ENCODE peak calls at places on chromosomes 12 and 14, in five cellular contexts. Y is GM23338, X is heart left ventricle, B is testis, W is endothelial cell of umbilical vein. P is an unnamed sample. For H3K4me1, the result is how much of the 10 kb centered on the place peaks cover.

GRCh38 chr14:35046751-35047536 is 872 bp downstream of the FAM177A1 start:
- DNase-seq in X (no peak), B (peak), W (peak), Y (peak), P (peak)

GRCh38 chr12:15155271-15155670 is 65.9 kb downstream of the RERG start:
- DNase-seq in B (no peak), Y (no peak), X (no peak), W (peak), P (no peak)

GRCh38 chr12:34393821-34394150 is 371.5 kb downstream of the ALG10 start:
- DNase-seq in W (no peak), Y (no peak), B (no peak), X (peak), P (no peak)

GRCh38 chr12:94198872-94199271 is 50.5 kb downstream of the PLXNC1 start:
- DNase-seq in W (no peak), B (no peak), X (no peak), Y (peak), P (no peak)

GRCh38 chr12:37672655-37673260 is 643.8 kb upstream of the ALG10B start:
- DNase-seq in W (no peak), X (no peak), Y (peak), B (no peak), P (no peak)

GRCh38 chr12:46970636-46971035 is 108.8 kb upstream of the PCED1B start:
- DNase-seq in B (no peak), X (no peak), Y (no peak), W (no peak), P (no peak)

GRCh38 chr14:53310412-53310811 is 157.3 kb upstream of the DDHD1 start:
- DNase-seq in X (no peak), W (no peak), B (no peak), Y (no peak), P (no peak)

GRCh38 chr14:65854215-65854614 is 441.7 kb downstream of the FUT8 start:
- DNase-seq in X (no peak), W (no peak), Y (no peak), B (no peak), P (no peak)

GRCh38 chr12:113161415-113162016 is 12.0 kb downstream of the CFAP73 start:
- DNase-seq in B (peak), Y (peak), W (no peak), X (no peak), P (no peak)

GRCh38 chr12:57836442-57837375 is 9.8 kb downstream of the CTDSP2 start:
- DNase-seq in B (peak), X (peak), Y (peak), W (peak), P (peak)

DNA sequence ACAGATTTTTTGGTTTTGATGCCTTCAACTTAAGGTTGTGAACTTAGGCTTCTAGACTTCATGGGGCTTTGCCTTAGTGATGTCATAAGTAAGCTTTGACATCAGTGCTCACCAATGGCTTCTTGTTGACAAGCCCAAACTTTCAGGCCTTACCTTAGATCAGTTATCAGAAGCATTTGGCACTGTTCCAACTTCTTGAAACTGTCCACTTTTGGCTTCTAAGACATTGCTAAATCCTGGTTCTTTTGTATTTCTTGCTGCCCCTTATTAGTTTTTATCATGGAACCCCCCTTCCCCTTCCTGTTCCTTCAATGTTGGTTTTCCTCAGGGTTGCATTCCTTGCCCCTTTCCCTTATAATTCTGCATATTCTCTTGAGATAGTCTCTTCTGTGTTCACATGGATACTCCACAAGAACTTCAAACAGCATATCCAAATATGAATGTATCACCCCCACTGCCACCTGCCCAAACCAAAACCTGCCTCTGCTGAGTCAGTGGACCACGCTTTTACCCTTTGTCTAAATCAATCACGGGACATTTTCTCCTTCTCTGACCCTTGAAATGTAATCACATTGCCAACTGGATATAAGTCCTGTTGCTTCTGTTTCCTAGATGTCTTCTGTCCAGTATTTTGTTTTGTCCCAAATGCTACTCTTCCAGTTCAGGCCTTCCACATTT is 7.9 kb downstream of the PFKM start:
- DNase-seq in X (no peak), Y (no peak), W (no peak), B (no peak), P (no peak)
- H3K27ac ChIP-seq in X (peak), Y (no peak), W (no peak), B (no peak), P (no peak)

GRCh38 chr14:92789457-92790089 is 4.5 kb upstream of the GOLGA5 start:
- DNase-seq in Y (no peak), X (no peak), W (no peak), B (no peak), P (no peak)

GRCh38 chr14:92787554-92787953 is 6.6 kb upstream of the GOLGA5 start:
- DNase-seq in Y (no peak), B (no peak), X (no peak), W (no peak), P (no peak)

GRCh38 chr14:92786427-92786756 is 7.7 kb upstream of the GOLGA5 start:
- DNase-seq in B (no peak), W (no peak), Y (no peak), X (no peak), P (no peak)

GRCh38 chr14:92783813-92784431 is 10.2 kb upstream of the GOLGA5 start:
- DNase-seq in Y (peak), X (no peak), B (peak), W (peak), P (no peak)

DNA sequence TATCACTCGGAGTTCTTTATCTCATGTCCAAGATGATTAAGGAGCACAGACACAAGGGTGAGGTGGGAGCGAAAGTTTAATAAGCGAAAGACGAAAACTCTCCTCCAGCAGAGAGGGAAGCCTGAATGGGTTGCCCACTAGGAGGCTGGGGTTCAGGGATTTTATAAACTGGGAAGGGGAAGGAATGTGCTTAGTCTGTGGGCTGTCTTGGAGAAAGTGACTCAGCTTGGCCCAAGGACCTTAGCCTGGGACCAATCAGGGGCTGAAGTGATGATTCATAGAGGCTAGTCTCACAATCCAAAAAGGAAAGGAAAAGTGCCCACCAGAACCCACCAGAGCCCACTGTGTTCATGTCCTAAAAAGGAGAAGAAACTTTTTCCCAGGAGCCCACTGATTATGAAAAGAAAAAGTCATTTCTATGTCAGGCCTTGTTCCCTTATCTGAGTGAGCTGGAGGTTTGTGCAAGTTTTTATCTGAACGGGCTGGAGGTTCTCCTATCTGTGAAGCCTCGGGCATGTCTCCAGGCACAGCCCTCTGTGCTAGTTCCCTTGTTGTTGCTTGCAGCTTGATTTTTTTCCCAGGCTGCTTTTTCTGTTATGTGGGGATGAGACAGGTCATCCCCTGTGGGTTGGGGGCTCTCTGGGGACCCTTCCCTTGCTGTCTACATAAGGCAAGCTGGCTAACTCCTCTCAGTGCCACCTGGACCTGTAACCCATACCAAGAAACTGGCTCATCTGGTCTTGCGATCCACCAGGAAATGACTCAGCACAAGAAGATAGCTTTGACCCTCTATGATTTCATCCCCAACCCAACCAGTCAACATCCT is 8.3 kb upstream of the GOLGA5 start:
- DNase-seq in Y (peak), X (peak), B (peak), W (peak), P (no peak)
- TF ChIP-seq CTCF in Y (no peak), X (no peak), B (peak), W (no peak), P (no peak)

GRCh38 chr12:27549231-27549800 is 25.3 kb downstream of the PPFIBP1 start:
- DNase-seq in B (no peak), X (no peak), W (peak), Y (no peak), P (no peak)
- H3K4me1 ChIP-seq in B (half or more), X (half or more), W (half or more), Y (under half), P (half or more)

DNA sequence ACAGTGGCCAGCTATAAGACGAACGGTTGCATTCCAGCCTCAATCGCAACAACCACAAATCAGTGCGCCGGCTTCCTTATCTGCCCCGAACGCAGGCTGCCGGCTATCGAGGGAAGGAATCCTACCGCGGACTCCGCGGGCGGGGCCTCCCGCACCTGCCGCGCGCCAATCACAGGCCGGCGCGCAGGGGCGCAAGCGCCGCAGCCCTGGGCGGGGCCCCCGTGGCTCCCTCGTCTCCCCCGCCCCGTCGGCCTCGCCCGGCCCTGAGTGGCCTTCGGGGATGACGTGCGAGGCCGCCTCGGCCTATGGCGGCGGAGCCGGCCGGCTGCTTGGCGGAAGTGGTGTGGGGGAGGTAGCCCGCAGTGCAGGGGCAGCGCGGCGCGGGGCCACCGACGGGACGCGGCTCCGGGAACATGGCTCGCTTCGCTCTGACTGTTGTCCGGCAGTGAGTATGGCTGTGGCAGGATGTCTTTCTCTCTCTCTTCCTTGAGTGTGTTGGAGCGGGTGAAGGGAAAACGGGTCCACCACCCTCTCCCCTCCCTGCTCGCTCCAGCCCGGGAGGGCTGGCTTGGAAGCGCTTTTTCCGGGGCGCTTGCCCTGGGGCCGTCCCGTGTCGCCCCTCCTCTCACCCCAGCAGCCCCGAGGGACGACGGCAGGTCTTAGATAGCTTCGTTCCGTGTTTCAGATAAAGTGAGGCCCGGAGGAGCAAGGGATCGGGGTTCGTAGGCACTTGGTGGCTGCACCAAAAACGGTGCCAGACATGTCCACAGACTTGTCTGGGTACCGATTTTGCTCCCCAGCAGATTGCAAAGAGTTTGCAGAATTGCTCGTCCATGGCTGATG is at the start of gene TIGAR:
- DNase-seq in X (peak), Y (peak), B (peak), W (peak), P (peak)
- H3K27ac ChIP-seq in X (peak), Y (peak), B (peak), W (peak), P (peak)

GRCh38 chr14:102589761-102590290 is 2.6 kb upstream of the RCOR1 start:
- DNase-seq in W (no peak), Y (peak), B (no peak), X (no peak), P (no peak)

GRCh38 chr14:102588821-102589220 is 3.6 kb upstream of the RCOR1 start:
- DNase-seq in B (no peak), X (no peak), Y (no peak), W (no peak), P (no peak)

GRCh38 chr14:102591944-102592772 is at the start of gene RCOR1:
- DNase-seq in W (peak), X (peak), Y (peak), B (peak), P (peak)

GRCh38 chr14:102591372-102591943 is 991 bp upstream of the RCOR1 start:
- DNase-seq in W (peak), Y (peak), B (peak), X (peak), P (peak)

GRCh38 chr14:102590667-102591099 is 1.8 kb upstream of the RCOR1 start:
- DNase-seq in X (peak), B (peak), Y (peak), W (peak), P (peak)
- TF ChIP-seq CTCF in X (peak), B (peak), Y (peak), W (peak), P (no peak)

P was measured in lung.